ENCODE peak calls at places on chromosomes 11 and 22, in eight cellular contexts. G is uterus, Z is vagina, F is A549, D is esophagus squamous epithelium, S is lower leg skin, V is HepG2, P is ovary. K is an unnamed sample.
A peak's percentile ranks its signal among the peaks of the same experiment; 100 is the strongest.

GRCh38 chr22:46934746-46935491 is 172.5 kb downstream of the TBC1D22A start:
- DNase-seq in G (no peak), Z (no peak), F (peak; percentile 23), D (no peak), S (no peak), V (peak; percentile 84), P (no peak), K (peak; percentile 90)

GRCh38 chr11:31655483-31655882 is 145.9 kb downstream of the ELP4 start:
- DNase-seq in G (no peak), Z (no peak), F (peak; percentile 1), D (no peak), S (no peak), V (peak; percentile 82), P (no peak), K (no peak)

GRCh38 chr11:2577071-2578005 is 122.5 kb downstream of the KCNQ1OT1 start:
- DNase-seq in G (peak; percentile 10), Z (no peak), F (no peak), D (no peak), S (no peak), V (no peak), P (peak; percentile 14), K (no peak)

GRCh38 chr11:1387961-1388762 is 1.6 kb upstream of the BRSK2 start:
- DNase-seq in G (no peak), Z (no peak), F (no peak), D (no peak), S (no peak), V (peak; percentile 18), P (no peak), K (no peak)

GRCh38 chr22:47048123-47049077 is 285.9 kb downstream of the TBC1D22A start:
- DNase-seq in G (no peak), Z (no peak), F (no peak), D (no peak), S (no peak), V (no peak), P (no peak), K (no peak)

GRCh38 chr11:127843483-127844396 is 743.6 kb downstream of the ETS1 start:
- DNase-seq in G (peak; percentile 38), Z (no peak), F (peak; percentile 10), D (no peak), S (peak; percentile 27), V (peak; percentile 7), P (peak; percentile 57), K (peak; percentile 65)

GRCh38 chr11:77126156-77126775 is 1.8 kb upstream of the MYO7A start:
- DNase-seq in G (no peak), Z (no peak), F (no peak), D (no peak), S (no peak), V (no peak), P (no peak), K (no peak)

GRCh38 chr11:93603671-93604070 is 57.8 kb upstream of the CEP295 start:
- DNase-seq in G (no peak), Z (no peak), F (no peak), D (no peak), S (no peak), V (no peak), P (no peak), K (no peak)

GRCh38 chr11:31808268-31808667 is 2.9 kb downstream of the PAX6 start:
- DNase-seq in G (no peak), Z (no peak), F (no peak), D (no peak), S (no peak), V (no peak), P (no peak), K (no peak)

GRCh38 chr22:43151251-43152000 is at the start of gene TSPO:
- DNase-seq in G (peak; percentile 70), Z (no peak), F (peak; percentile 46), D (no peak), S (peak; percentile 59), V (no peak), P (peak; percentile 80), K (peak; percentile 53)

GRCh38 chr22:38418589-38418988 is 36.4 kb downstream of the KCNJ4 start:
- DNase-seq in G (no peak), Z (no peak), F (no peak), D (no peak), S (no peak), V (no peak), P (no peak), K (no peak)

GRCh38 chr11:134164490-134165370 is 59.0 kb downstream of the NCAPD3 start:
- DNase-seq in G (no peak), Z (no peak), F (no peak), D (no peak), S (no peak), V (peak; percentile 6), P (no peak), K (no peak)

GRCh38 chr11:2988361-2988762 is 3.8 kb downstream of the NAP1L4 start:
- DNase-seq in G (no peak), Z (no peak), F (no peak), D (no peak), S (no peak), V (no peak), P (no peak), K (no peak)

GRCh38 chr11:15929371-15929801 is 427.0 kb downstream of the SOX6 start:
- DNase-seq in G (no peak), Z (peak; percentile 52), F (no peak), D (no peak), S (no peak), V (no peak), P (no peak), K (no peak)

GRCh38 chr11:35337136-35337918 is 82.0 kb downstream of the SLC1A2 start:
- DNase-seq in G (no peak), Z (no peak), F (peak; percentile 95), D (no peak), S (no peak), V (peak; percentile 85), P (no peak), K (peak; percentile 39)

GRCh38 chr22:38554281-38554680 is 15.7 kb downstream of the DMC1 start:
- DNase-seq in G (no peak), Z (no peak), F (no peak), D (no peak), S (no peak), V (no peak), P (no peak), K (no peak)

GRCh38 chr11:35717043-35717442 is 54.5 kb downstream of the TRIM44 start:
- DNase-seq in G (no peak), Z (no peak), F (no peak), D (no peak), S (no peak), V (no peak), P (no peak), K (no peak)

GRCh38 chr11:34938621-34939020 is 22.2 kb downstream of the PDHX start:
- DNase-seq in G (no peak), Z (no peak), F (no peak), D (no peak), S (no peak), V (no peak), P (no peak), K (no peak)

GRCh38 chr11:65927904-65928397 is 8.7 kb downstream of the DRAP1 start:
- DNase-seq in G (no peak), Z (no peak), F (no peak), D (no peak), S (no peak), V (no peak), P (no peak), K (peak; percentile 50)
- TF ChIP-seq POLR2A in G (no peak), Z (no peak), F (no peak), D (no peak), S (no peak), V (no peak), P (no peak), K (no peak)

GRCh38 chr11:87038235-87038960 is 664 bp downstream of the TMEM135 start:
- DNase-seq in G (no peak), Z (no peak), F (no peak), D (no peak), S (no peak), V (no peak), P (no peak), K (peak; percentile 30)

GRCh38 chr11:87039371-87039770 is 1.6 kb downstream of the TMEM135 start:
- DNase-seq in G (no peak), Z (no peak), F (no peak), D (no peak), S (no peak), V (no peak), P (no peak), K (no peak)

GRCh38 chr11:87036756-87037449 is 831 bp upstream of the TMEM135 start:
- DNase-seq in G (no peak), Z (no peak), F (no peak), D (no peak), S (no peak), V (peak; percentile 76), P (no peak), K (peak; percentile 24)

GRCh38 chr11:87035976-87036583 is 1.7 kb upstream of the TMEM135 start:
- DNase-seq in G (no peak), Z (no peak), F (no peak), D (no peak), S (no peak), V (no peak), P (no peak), K (no peak)

GRCh38 chr11:87037450-87038234 is at the start of gene TMEM135:
- DNase-seq in G (peak; percentile 91), Z (peak; percentile 96), F (peak; percentile 96), D (peak; percentile 65), S (peak; percentile 91), V (peak; percentile 94), P (peak; percentile 93), K (peak; percentile 98)
- TF ChIP-seq POLR2A in G (peak; percentile 75), Z (no peak), F (peak; percentile 62), D (no peak), S (no peak), V (peak; percentile 79), P (peak; percentile 37), K (peak; percentile 66)

DNA sequence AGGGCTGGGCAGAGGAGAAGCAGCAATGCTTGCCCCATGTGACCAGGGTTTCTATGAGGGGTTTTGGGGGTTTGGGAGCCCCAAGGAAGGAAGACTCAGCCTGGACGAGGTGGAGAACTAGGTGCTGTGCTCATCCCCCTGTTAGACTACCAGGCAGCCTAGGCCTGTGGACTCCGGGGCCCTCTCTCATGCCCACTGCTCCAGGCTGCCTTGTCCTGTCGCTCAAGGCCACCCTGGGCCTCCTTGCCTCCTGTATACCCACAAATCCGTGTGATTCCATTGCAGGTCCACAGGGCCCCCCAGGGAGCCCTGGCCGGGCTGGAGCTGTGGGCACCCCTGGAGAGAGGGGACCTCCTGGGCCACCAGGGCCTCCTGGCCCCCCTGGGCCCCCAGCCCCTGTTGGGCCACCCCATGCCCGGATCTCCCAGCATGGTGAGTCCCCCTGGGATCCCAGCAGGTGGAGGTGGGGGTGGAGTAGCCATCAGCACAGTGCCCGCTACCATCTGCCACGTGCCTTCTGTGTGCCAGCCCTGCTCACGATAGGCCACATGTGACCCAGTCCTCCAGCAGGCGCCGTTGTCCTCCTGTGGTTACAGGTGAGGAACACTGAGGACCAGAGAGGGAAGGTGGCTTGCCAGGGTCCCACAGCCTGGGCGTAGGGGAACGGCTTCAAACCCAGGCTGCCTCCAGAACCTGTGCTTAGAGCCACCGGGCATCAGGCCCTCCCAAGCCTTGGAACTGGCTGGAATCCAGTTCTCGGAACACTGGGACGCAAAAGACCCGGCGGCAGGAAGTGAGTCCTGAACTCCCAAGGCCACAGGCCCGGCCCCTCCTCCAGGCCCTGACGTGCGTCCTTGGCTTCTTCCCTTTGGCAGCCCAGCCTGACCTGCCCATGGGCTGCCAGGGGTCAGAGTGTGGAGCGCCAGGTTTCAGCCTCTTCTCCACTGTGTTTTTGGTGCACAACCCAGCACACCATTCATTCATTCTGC is 26.6 kb downstream of the EMID1 start:
- DNase-seq in G (peak; percentile 72), Z (no peak), F (no peak), D (no peak), S (no peak), V (peak; percentile 79), P (peak; percentile 92), K (no peak)
- TF ChIP-seq POLR2A in G (no peak), Z (no peak), F (no peak), D (no peak), S (no peak), V (no peak), P (no peak), K (no peak)

GRCh38 chr11:46250071-46251052 is 27.1 kb upstream of the CREB3L1 start:
- DNase-seq in G (no peak), Z (no peak), F (no peak), D (no peak), S (no peak), V (no peak), P (no peak), K (no peak)
- TF ChIP-seq POLR2A in G (no peak), Z (no peak), F (no peak), D (no peak), S (no peak), V (no peak), P (no peak), K (no peak)